ENCODE peak calls at places on chromosomes 12 and 14, in six cellular contexts. D is left ventricle myocardium inferior; I is prostate gland; A is PC-3; P is CD8-positive, alpha-beta T cell; F is HepG2. L is an unnamed sample. For H3K36me3, the result is how much of the 10 kb centered on the place peaks cover.

GRCh38 chr12:132141976-132142678 is 2.0 kb downstream of the DDX51 start:
- DNase-seq in D (no peak), I (no peak), A (no peak), P (no peak), F (no peak), L (no peak)

GRCh38 chr14:29028973-29029582 is 262.5 kb downstream of the FOXG1 start:
- DNase-seq in D (no peak), I (no peak), A (peak), P (no peak), F (peak), L (peak)

GRCh38 chr12:51028126-51028810 is 2.1 kb upstream of the SLC11A2 start:
- DNase-seq in D (no peak), I (peak), A (peak), P (no peak), F (peak), L (no peak)

GRCh38 chr12:89370850-89371249 is 18.5 kb upstream of the DUSP6 start:
- DNase-seq in D (no peak), I (peak), A (peak), P (no peak), F (no peak), L (no peak)

GRCh38 chr12:29547844-29548243 is 50.4 kb upstream of the OVCH1 start:
- DNase-seq in D (no peak), I (no peak), A (no peak), P (no peak), F (no peak), L (no peak)

GRCh38 chr14:74913986-74914573 is 9.0 kb downstream of the RPS6KL1 start:
- DNase-seq in D (peak), I (peak), A (peak), P (no peak), F (peak), L (peak)

GRCh38 chr12:321606-322326 is 59.1 kb upstream of the SLC6A13 start:
- DNase-seq in D (no peak), I (peak), A (peak), P (no peak), F (peak), L (peak)

GRCh38 chr12:47184813-47185212 is 105.1 kb upstream of the AMIGO2 start:
- DNase-seq in D (no peak), I (peak), A (peak), P (no peak), F (no peak), L (peak)

GRCh38 chr14:96037891-96038557 is 1.1 kb upstream of the C14orf132 start:
- DNase-seq in D (peak), I (no peak), A (no peak), P (no peak), F (no peak), L (peak)

GRCh38 chr12:75836533-75836932 is 195.0 kb downstream of the PHLDA1 start:
- DNase-seq in D (no peak), I (no peak), A (no peak), P (no peak), F (peak), L (no peak)

DNA sequence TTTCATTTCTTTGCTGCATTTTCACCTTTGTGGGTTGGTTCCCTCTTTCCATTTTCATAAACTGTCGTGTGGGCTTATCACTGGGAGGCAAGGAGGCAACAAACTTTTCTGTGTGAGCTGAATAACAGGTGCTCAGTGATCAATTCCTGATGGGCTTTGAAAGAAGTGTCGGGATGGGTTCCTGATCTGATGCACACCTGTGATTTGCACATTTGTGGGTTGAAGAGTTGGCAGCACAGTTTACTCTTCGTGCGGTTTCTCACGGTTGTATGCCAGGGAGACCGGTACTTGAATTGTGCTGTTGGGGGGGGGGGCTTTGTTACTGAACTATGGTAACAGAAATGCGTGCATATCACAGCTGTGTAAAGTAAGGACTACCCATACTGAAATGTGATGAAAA is 16.0 kb upstream of the ASPG start:
- DNase-seq in D (no peak), I (no peak), A (no peak), P (no peak), F (no peak), L (no peak)
- H3K27ac ChIP-seq in D (no peak), I (no peak), A (no peak), P (no peak), F (no peak), L (no peak)

GRCh38 chr12:130115646-130116045 is 46.6 kb upstream of the FZD10 start:
- DNase-seq in D (no peak), I (no peak), A (no peak), P (no peak), F (no peak), L (no peak)

GRCh38 chr12:130109062-130109945 is 53.0 kb upstream of the FZD10 start:
- DNase-seq in D (no peak), I (no peak), A (no peak), P (no peak), F (no peak), L (no peak)

GRCh38 chr12:130114952-130115351 is 47.3 kb upstream of the FZD10 start:
- DNase-seq in D (no peak), I (no peak), A (no peak), P (no peak), F (no peak), L (no peak)

GRCh38 chr12:130111965-130112496 is 50.2 kb upstream of the FZD10 start:
- DNase-seq in D (no peak), I (no peak), A (no peak), P (no peak), F (no peak), L (no peak)

GRCh38 chr12:130110910-130111309 is 51.4 kb upstream of the FZD10 start:
- DNase-seq in D (no peak), I (no peak), A (no peak), P (no peak), F (no peak), L (no peak)
- TF ChIP-seq CTCF in D (no peak), I (no peak), A (no peak), P (no peak), F (no peak), L (no peak)

DNA sequence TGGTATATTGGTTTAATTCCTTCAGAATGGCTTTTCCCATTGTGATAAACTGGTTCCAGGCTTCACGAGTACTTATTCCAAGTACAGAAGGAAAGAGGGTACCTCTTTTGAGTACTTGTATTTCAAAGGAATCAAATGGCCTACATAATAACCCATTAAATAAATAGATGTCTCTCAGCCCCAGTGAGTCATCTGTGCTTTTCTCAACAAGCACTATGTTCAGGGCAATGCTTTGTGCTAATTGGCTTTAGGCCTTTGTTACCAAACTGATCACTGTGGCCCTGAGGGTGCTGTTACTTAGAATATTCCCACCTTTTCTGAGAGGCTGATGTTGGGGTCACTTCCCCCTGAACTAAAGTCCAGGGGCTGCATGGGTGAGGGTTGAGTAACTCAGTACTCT is 107.1 kb downstream of the LRRK2 start:
- DNase-seq in D (no peak), I (no peak), A (no peak), P (no peak), F (no peak), L (no peak)
- H3K36me3 ChIP-seq in D (half or more), I (under half), A (under half), P (under half), F (under half), L (under half)

GRCh38 chr12:104889735-104890134 is 68.4 kb downstream of the SLC41A2 start:
- DNase-seq in D (no peak), I (no peak), A (no peak), P (no peak), F (no peak), L (no peak)

GRCh38 chr12:104888892-104889291 is 69.2 kb downstream of the SLC41A2 start:
- DNase-seq in D (no peak), I (no peak), A (no peak), P (no peak), F (no peak), L (no peak)

GRCh38 chr12:104890463-104891096 is 67.5 kb downstream of the SLC41A2 start:
- DNase-seq in D (no peak), I (no peak), A (no peak), P (no peak), F (no peak), L (no peak)

GRCh38 chr12:104888456-104888855 is 69.6 kb downstream of the SLC41A2 start:
- DNase-seq in D (no peak), I (no peak), A (no peak), P (no peak), F (no peak), L (no peak)

GRCh38 chr12:104886418-104887401 is 71.4 kb downstream of the SLC41A2 start:
- DNase-seq in D (no peak), I (no peak), A (peak), P (no peak), F (no peak), L (no peak)
- H3K27ac ChIP-seq in D (no peak), I (no peak), A (peak), P (no peak), F (no peak), L (no peak)

GRCh38 chr12:57771873-57772428 is at the start of gene METTL1:
- DNase-seq in D (peak), I (peak), A (peak), P (peak), F (peak), L (peak)
- TF ChIP-seq CTCF in D (no peak), I (no peak), A (no peak), P (no peak), F (peak), L (no peak)

DNA sequence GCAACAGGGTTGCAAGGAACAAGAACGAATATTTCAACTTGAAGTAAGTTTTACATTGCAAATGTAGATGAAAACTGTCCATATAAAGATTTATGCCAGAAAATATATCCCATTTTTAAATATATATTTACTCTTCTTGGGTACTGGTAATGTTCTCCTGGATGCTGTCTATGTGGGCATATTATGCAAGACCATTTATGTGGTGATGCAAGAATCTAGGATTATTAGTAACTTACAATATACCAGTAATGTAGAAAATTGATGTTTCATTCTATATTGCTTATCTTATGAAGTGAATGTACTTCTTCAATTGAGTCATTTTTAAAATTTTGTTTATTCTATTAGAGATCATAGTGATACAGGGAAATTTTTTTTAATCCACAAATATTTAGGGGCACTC is 25.1 kb downstream of the FGFR1OP2 start:
- DNase-seq in D (no peak), I (no peak), A (no peak), P (no peak), F (no peak), L (no peak)
- H3K36me3 ChIP-seq in D (half or more), I (under half), A (under half), P (under half), F (under half), L (under half)

GRCh38 chr14:100279563-100279962 is 26.7 kb downstream of the SLC25A29 start:
- DNase-seq in D (no peak), I (no peak), A (no peak), P (no peak), F (no peak), L (no peak)
- H3K27ac ChIP-seq in D (no peak), I (no peak), A (no peak), P (no peak), F (peak), L (no peak)